ENCODE peak calls at places on chromosome 3, in six cellular contexts. One of them, this sample, is unnamed.

GRCh38 chr3:159158801-159159200 is 356.9 kb downstream of the MFSD1 start:
- DNase-seq in T-helper 1 cell: no peak
- DNase-seq in posterior cingulate gyrus: no peak
- DNase-seq in CD8-positive, alpha-beta memory T cell: no peak
- DNase-seq in dermis microvascular lymphatic vessel endothelial cell: no peak
- DNase-seq in SJSA1: no peak
- DNase-seq in this sample: no peak

GRCh38 chr3:194107126-194107525 is 28.8 kb upstream of the HES1 start:
- DNase-seq in T-helper 1 cell: no peak
- DNase-seq in posterior cingulate gyrus: no peak
- DNase-seq in CD8-positive, alpha-beta memory T cell: no peak
- DNase-seq in dermis microvascular lymphatic vessel endothelial cell: no peak
- DNase-seq in SJSA1: no peak
- DNase-seq in this sample: no peak

GRCh38 chr3:134810850-134811249 is 15.8 kb downstream of the EPHB1 start:
- DNase-seq in T-helper 1 cell: no peak
- DNase-seq in posterior cingulate gyrus: no peak
- DNase-seq in CD8-positive, alpha-beta memory T cell: no peak
- DNase-seq in dermis microvascular lymphatic vessel endothelial cell: no peak
- DNase-seq in SJSA1: no peak
- DNase-seq in this sample: no peak

GRCh38 chr3:197338586-197338985 is 40.2 kb upstream of the DLG1 start:
- DNase-seq in T-helper 1 cell: no peak
- DNase-seq in posterior cingulate gyrus: no peak
- DNase-seq in CD8-positive, alpha-beta memory T cell: no peak
- DNase-seq in dermis microvascular lymphatic vessel endothelial cell: no peak
- DNase-seq in SJSA1: no peak
- DNase-seq in this sample: no peak

GRCh38 chr3:138509586-138509985 is 75.2 kb downstream of the ESYT3 start:
- DNase-seq in T-helper 1 cell: no peak
- DNase-seq in posterior cingulate gyrus: no peak
- DNase-seq in CD8-positive, alpha-beta memory T cell: no peak
- DNase-seq in dermis microvascular lymphatic vessel endothelial cell: no peak
- DNase-seq in SJSA1: no peak
- DNase-seq in this sample: no peak

GRCh38 chr3:50241163-50241562 is 5.2 kb downstream of the GNAI2 start:
- DNase-seq in T-helper 1 cell: no peak
- DNase-seq in posterior cingulate gyrus: no peak
- DNase-seq in CD8-positive, alpha-beta memory T cell: no peak
- DNase-seq in dermis microvascular lymphatic vessel endothelial cell: no peak
- DNase-seq in SJSA1: no peak
- DNase-seq in this sample: no peak

GRCh38 chr3:185757176-185757575 is 67.7 kb downstream of the IGF2BP2 start:
- DNase-seq in T-helper 1 cell: no peak
- DNase-seq in posterior cingulate gyrus: no peak
- DNase-seq in CD8-positive, alpha-beta memory T cell: no peak
- DNase-seq in dermis microvascular lymphatic vessel endothelial cell: no peak
- DNase-seq in SJSA1: no peak
- DNase-seq in this sample: peak

GRCh38 chr3:139689122-139689521 is 11.3 kb upstream of the NMNAT3 start:
- DNase-seq in T-helper 1 cell: no peak
- DNase-seq in posterior cingulate gyrus: no peak
- DNase-seq in CD8-positive, alpha-beta memory T cell: no peak
- DNase-seq in dermis microvascular lymphatic vessel endothelial cell: no peak
- DNase-seq in SJSA1: no peak
- DNase-seq in this sample: no peak

GRCh38 chr3:129162729-129163579 is 2.1 kb upstream of the ISY1 start:
- DNase-seq in T-helper 1 cell: peak
- DNase-seq in posterior cingulate gyrus: no peak
- DNase-seq in CD8-positive, alpha-beta memory T cell: no peak
- DNase-seq in dermis microvascular lymphatic vessel endothelial cell: no peak
- DNase-seq in SJSA1: no peak
- DNase-seq in this sample: no peak

GRCh38 chr3:46537789-46538188 is 28.3 kb downstream of the LRRC2 start:
- DNase-seq in T-helper 1 cell: no peak
- DNase-seq in posterior cingulate gyrus: no peak
- DNase-seq in CD8-positive, alpha-beta memory T cell: no peak
- DNase-seq in dermis microvascular lymphatic vessel endothelial cell: no peak
- DNase-seq in SJSA1: no peak
- DNase-seq in this sample: no peak

GRCh38 chr3:16834214-16834613 is 50.5 kb upstream of the PLCL2 start:
- DNase-seq in T-helper 1 cell: no peak
- DNase-seq in posterior cingulate gyrus: no peak
- DNase-seq in CD8-positive, alpha-beta memory T cell: no peak
- DNase-seq in dermis microvascular lymphatic vessel endothelial cell: no peak
- DNase-seq in SJSA1: no peak
- DNase-seq in this sample: no peak

GRCh38 chr3:4587061-4587837 is 94.1 kb downstream of the ITPR1 start:
- DNase-seq in T-helper 1 cell: no peak
- DNase-seq in posterior cingulate gyrus: no peak
- DNase-seq in CD8-positive, alpha-beta memory T cell: no peak
- DNase-seq in dermis microvascular lymphatic vessel endothelial cell: no peak
- DNase-seq in SJSA1: no peak
- DNase-seq in this sample: no peak

GRCh38 chr3:140019946-140020345 is 85.0 kb downstream of the CLSTN2 start:
- DNase-seq in T-helper 1 cell: no peak
- DNase-seq in posterior cingulate gyrus: no peak
- DNase-seq in CD8-positive, alpha-beta memory T cell: no peak
- DNase-seq in dermis microvascular lymphatic vessel endothelial cell: no peak
- DNase-seq in SJSA1: no peak
- DNase-seq in this sample: no peak

GRCh38 chr3:5069627-5070026 is 52.5 kb upstream of the ARL8B start:
- DNase-seq in T-helper 1 cell: no peak
- DNase-seq in posterior cingulate gyrus: no peak
- DNase-seq in CD8-positive, alpha-beta memory T cell: no peak
- DNase-seq in dermis microvascular lymphatic vessel endothelial cell: no peak
- DNase-seq in SJSA1: no peak
- DNase-seq in this sample: no peak

GRCh38 chr3:161104561-161105551 is at the start of gene B3GALNT1:
- DNase-seq in T-helper 1 cell: peak
- DNase-seq in posterior cingulate gyrus: peak
- DNase-seq in CD8-positive, alpha-beta memory T cell: no peak
- DNase-seq in dermis microvascular lymphatic vessel endothelial cell: peak
- DNase-seq in SJSA1: peak
- DNase-seq in this sample: peak

GRCh38 chr3:101638262-101638745 is 38.6 kb downstream of the ZBTB11 start:
- DNase-seq in T-helper 1 cell: no peak
- DNase-seq in posterior cingulate gyrus: no peak
- DNase-seq in CD8-positive, alpha-beta memory T cell: no peak
- DNase-seq in dermis microvascular lymphatic vessel endothelial cell: no peak
- DNase-seq in SJSA1: no peak
- DNase-seq in this sample: no peak

GRCh38 chr3:40546811-40547210 is 22.1 kb downstream of the ZNF621 start:
- DNase-seq in T-helper 1 cell: no peak
- DNase-seq in posterior cingulate gyrus: no peak
- DNase-seq in CD8-positive, alpha-beta memory T cell: no peak
- DNase-seq in dermis microvascular lymphatic vessel endothelial cell: no peak
- DNase-seq in SJSA1: no peak
- DNase-seq in this sample: peak

GRCh38 chr3:27253831-27254230 is 115.4 kb downstream of the NEK10 start:
- DNase-seq in T-helper 1 cell: peak
- DNase-seq in posterior cingulate gyrus: peak
- DNase-seq in CD8-positive, alpha-beta memory T cell: no peak
- DNase-seq in dermis microvascular lymphatic vessel endothelial cell: peak
- DNase-seq in SJSA1: peak
- DNase-seq in this sample: peak

GRCh38 chr3:179068779-179069530 is 2.7 kb downstream of the ZMAT3 start:
- DNase-seq in T-helper 1 cell: peak
- DNase-seq in posterior cingulate gyrus: no peak
- DNase-seq in CD8-positive, alpha-beta memory T cell: no peak
- DNase-seq in dermis microvascular lymphatic vessel endothelial cell: no peak
- DNase-seq in SJSA1: no peak
- DNase-seq in this sample: peak

GRCh38 chr3:70094197-70094596 is 94.7 kb downstream of the SAMMSON start:
- DNase-seq in T-helper 1 cell: no peak
- DNase-seq in posterior cingulate gyrus: no peak
- DNase-seq in CD8-positive, alpha-beta memory T cell: no peak
- DNase-seq in dermis microvascular lymphatic vessel endothelial cell: no peak
- DNase-seq in SJSA1: no peak
- DNase-seq in this sample: no peak

GRCh38 chr3:163490119-163490518 is 1588.2 kb downstream of the SI start:
- DNase-seq in T-helper 1 cell: peak
- DNase-seq in posterior cingulate gyrus: no peak
- DNase-seq in CD8-positive, alpha-beta memory T cell: no peak
- DNase-seq in dermis microvascular lymphatic vessel endothelial cell: no peak
- DNase-seq in SJSA1: no peak
- DNase-seq in this sample: peak

GRCh38 chr3:42975456-42975855 is 3.7 kb upstream of the GASK1A start:
- DNase-seq in T-helper 1 cell: no peak
- DNase-seq in posterior cingulate gyrus: no peak
- DNase-seq in CD8-positive, alpha-beta memory T cell: no peak
- DNase-seq in dermis microvascular lymphatic vessel endothelial cell: no peak
- DNase-seq in SJSA1: no peak
- DNase-seq in this sample: no peak

GRCh38 chr3:25782938-25783660 is at the start of gene NGLY1:
- DNase-seq in T-helper 1 cell: peak
- DNase-seq in posterior cingulate gyrus: peak
- DNase-seq in CD8-positive, alpha-beta memory T cell: peak
- DNase-seq in dermis microvascular lymphatic vessel endothelial cell: peak
- DNase-seq in SJSA1: peak
- DNase-seq in this sample: peak

GRCh38 chr3:101177577-101177976 is 142.8 kb downstream of the IMPG2 start:
- DNase-seq in T-helper 1 cell: no peak
- DNase-seq in posterior cingulate gyrus: no peak
- DNase-seq in CD8-positive, alpha-beta memory T cell: no peak
- DNase-seq in dermis microvascular lymphatic vessel endothelial cell: no peak
- DNase-seq in SJSA1: no peak
- DNase-seq in this sample: no peak

GRCh38 chr3:194424373-194424772 is 25.3 kb upstream of the GP5 start:
- DNase-seq in T-helper 1 cell: no peak
- DNase-seq in posterior cingulate gyrus: no peak
- DNase-seq in CD8-positive, alpha-beta memory T cell: no peak
- DNase-seq in dermis microvascular lymphatic vessel endothelial cell: no peak
- DNase-seq in SJSA1: no peak
- DNase-seq in this sample: no peak

This sample was measured in EH.